ENCODE peak calls at places on chromosome 1, in nine cellular contexts. U, G, Q, J, C, R, D, V and M are unnamed samples.

GRCh38 chr1:203625623-203626189 is 926 bp upstream of the ATP2B4 start:
- DNase-seq in U (no peak), J (no peak), V (no peak), R (no peak), D (no peak), Q (peak; percentile 56), G (peak; percentile 81), C (no peak), M (peak; percentile 50)

GRCh38 chr1:24139159-24139489 is 3.8 kb downstream of the IL22RA1 start:
- DNase-seq in D (no peak), U (no peak), V (no peak), G (no peak), C (no peak), Q (no peak), R (no peak), J (no peak), M (no peak)

GRCh38 chr1:14572861-14573260 is 25.6 kb upstream of the KAZN start:
- DNase-seq in V (no peak), C (no peak), Q (no peak), J (no peak), R (no peak), D (no peak), U (no peak), G (no peak), M (no peak)

GRCh38 chr1:16882995-16883394 is 12.8 kb upstream of the RNU1-2 start:
- DNase-seq in D (no peak), R (no peak), C (no peak), G (no peak), J (no peak), V (no peak), U (no peak), Q (no peak), M (no peak)

GRCh38 chr1:221709854-221710253 is 32.0 kb downstream of the DUSP10 start:
- DNase-seq in R (no peak), J (no peak), D (no peak), V (no peak), Q (no peak), G (no peak), C (no peak), U (no peak), M (no peak)

GRCh38 chr1:180909005-180909414 is 3.7 kb upstream of the KIAA1614 start:
- DNase-seq in V (no peak), J (no peak), R (no peak), C (no peak), D (no peak), U (no peak), G (no peak), Q (no peak), M (no peak)

GRCh38 chr1:77504986-77505385 is 177.5 kb downstream of the ZZZ3 start:
- DNase-seq in D (no peak), Q (no peak), J (no peak), R (no peak), U (no peak), G (no peak), C (no peak), V (no peak), M (no peak)

GRCh38 chr1:39398278-39399010 is 93.0 kb upstream of the BMP8A start:
- DNase-seq in U (peak; percentile 91), V (peak; percentile 37), R (peak; percentile 75), D (no peak), C (peak; percentile 91), Q (peak; percentile 42), J (peak; percentile 52), G (peak; percentile 70), M (no peak)

GRCh38 chr1:101769520-101769919 is 227.2 kb downstream of the OLFM3 start:
- DNase-seq in G (no peak), V (no peak), Q (no peak), D (peak; percentile 31), R (no peak), C (no peak), J (peak; percentile 13), U (no peak), M (no peak)

GRCh38 chr1:67479146-67479891 is 49.1 kb upstream of the SERBP1 start:
- DNase-seq in G (no peak), C (peak; percentile 12), V (no peak), Q (peak; percentile 28), J (no peak), U (no peak), D (no peak), R (no peak), M (no peak)

GRCh38 chr1:75062111-75062510 is 72.1 kb upstream of the LHX8 start:
- DNase-seq in D (no peak), R (no peak), J (no peak), C (no peak), Q (no peak), U (no peak), G (no peak), V (no peak), M (no peak)

GRCh38 chr1:7012461-7012924 is 227.2 kb downstream of the CAMTA1 start:
- DNase-seq in C (no peak), V (no peak), D (no peak), R (no peak), G (no peak), J (no peak), Q (no peak), U (no peak), M (no peak)

GRCh38 chr1:201154389-201155165 is at the start of gene TMEM9:
- DNase-seq in J (peak; percentile 99), G (peak; percentile 100), U (peak; percentile 87), Q (peak; percentile 98), C (peak; percentile 98), V (peak; percentile 100), D (peak; percentile 99), R (peak; percentile 98), M (peak; percentile 99)

GRCh38 chr1:27455166-27455811 is 34.7 kb downstream of the WASF2 start:
- DNase-seq in V (no peak), G (no peak), Q (no peak), J (no peak), R (no peak), D (peak; percentile 6), C (peak; percentile 9), U (no peak), M (no peak)

GRCh38 chr1:32498751-32499150 is 33.9 kb downstream of the ZBTB8B start:
- DNase-seq in G (no peak), D (no peak), V (no peak), C (no peak), U (no peak), Q (no peak), R (no peak), J (no peak), M (no peak)

GRCh38 chr1:32496127-32496526 is 31.3 kb downstream of the ZBTB8B start:
- DNase-seq in C (no peak), U (no peak), J (no peak), D (no peak), V (no peak), Q (no peak), G (no peak), R (no peak), M (no peak)

GRCh38 chr1:32503153-32503552 is 36.1 kb upstream of the ZBTB8A start:
- DNase-seq in R (no peak), V (no peak), C (no peak), U (no peak), D (no peak), G (no peak), J (no peak), Q (no peak), M (no peak)

GRCh38 chr1:32501865-32502264 is 37.0 kb downstream of the ZBTB8B start:
- DNase-seq in D (no peak), R (no peak), C (no peak), U (no peak), J (peak; percentile 15), G (no peak), Q (peak; percentile 11), V (no peak), M (no peak)

GRCh38 chr1:32500387-32501209 is 35.7 kb downstream of the ZBTB8B start:
- DNase-seq in U (no peak), Q (peak; percentile 60), G (peak; percentile 66), J (peak; percentile 71), R (peak; percentile 75), C (peak; percentile 81), D (peak; percentile 56), V (peak; percentile 77), M (peak; percentile 5)
- TF ChIP-seq CTCF in U (no peak), Q (peak; percentile 11), G (no peak), J (no peak), R (no peak), C (no peak), D (no peak), V (no peak), M (no peak)

DNA sequence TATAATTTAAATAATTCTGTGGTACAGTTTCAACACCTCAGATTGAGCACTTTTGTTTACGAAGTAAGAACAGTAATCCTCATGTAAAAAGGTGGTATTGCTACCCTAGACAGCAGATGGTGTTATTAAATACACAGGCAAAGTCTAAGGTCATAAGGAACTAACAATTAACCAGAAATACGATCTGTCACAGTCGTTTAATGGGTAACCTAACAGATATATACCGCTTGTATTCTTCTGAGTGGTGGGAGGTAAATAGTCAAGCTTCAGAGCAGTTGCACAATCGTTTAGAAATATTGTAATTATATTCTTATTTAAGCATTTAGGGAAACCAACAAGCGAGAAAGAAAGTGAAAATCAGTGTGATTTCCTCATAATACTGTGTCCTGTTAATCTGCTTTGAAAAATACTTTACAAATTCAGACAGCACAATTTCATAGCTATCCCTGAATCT is 9.8 kb upstream of the IRF2BP2 start:
- DNase-seq in G (no peak), Q (no peak), U (no peak), V (no peak), C (no peak), D (no peak), R (no peak), J (no peak), M (no peak)
- TF ChIP-seq CTCF in G (no peak), Q (no peak), U (no peak), V (no peak), C (no peak), D (no peak), R (no peak), J (no peak), M (no peak)

GRCh38 chr1:8598060-8598724 is 219.2 kb downstream of the RERE start:
- DNase-seq in C (no peak), J (peak; percentile 34), U (no peak), Q (peak; percentile 46), G (peak; percentile 48), V (peak; percentile 39), R (no peak), D (peak; percentile 47), M (no peak)
- TF ChIP-seq CTCF in C (no peak), J (no peak), U (peak; percentile 63), Q (peak; percentile 53), G (peak; percentile 30), V (no peak), R (peak; percentile 17), D (peak; percentile 56), M (no peak)

DNA sequence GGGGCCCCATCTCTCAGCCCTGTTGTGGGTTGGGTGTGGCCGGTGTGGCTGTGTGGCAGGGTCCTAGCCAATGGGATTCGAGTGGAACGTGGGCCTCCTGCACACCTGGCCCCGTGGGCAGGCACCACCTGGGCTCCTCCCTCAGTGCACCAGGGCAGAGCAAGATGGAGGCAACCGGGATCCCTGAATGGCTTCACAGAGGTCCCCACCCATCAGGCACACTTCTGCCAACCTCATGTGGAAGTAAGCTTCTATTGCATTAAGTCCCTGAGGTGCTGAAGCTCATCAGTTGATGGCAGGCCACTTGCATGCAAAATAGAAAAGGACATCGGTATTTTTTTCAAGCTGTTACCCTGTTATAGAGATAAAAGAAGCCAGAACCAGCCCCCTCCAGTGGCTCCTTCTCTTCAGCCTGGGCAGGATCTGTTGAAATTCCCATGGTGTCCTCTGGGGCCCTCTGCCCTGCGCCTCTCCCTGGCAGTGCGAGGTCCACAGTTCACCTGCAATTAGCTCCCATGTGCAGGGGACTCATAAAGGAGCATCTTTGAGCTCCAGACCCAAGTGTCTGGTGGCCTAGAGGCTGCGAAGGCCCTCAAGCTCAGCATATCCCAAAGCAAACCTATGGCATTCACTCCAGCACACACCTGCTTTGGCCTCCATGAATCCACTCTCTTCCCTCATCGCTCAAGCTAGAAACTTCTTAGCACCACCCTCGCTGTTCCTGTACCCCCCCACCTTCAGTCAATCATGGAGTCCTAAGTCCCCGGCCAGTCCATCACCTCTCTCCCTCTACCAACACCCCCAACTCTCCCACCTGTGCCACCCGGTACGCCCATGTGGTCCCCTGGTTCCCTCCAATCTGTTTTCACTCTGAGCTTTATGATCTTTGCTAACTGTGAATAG is 2.1 kb upstream of the SLC45A1 start:
- DNase-seq in Q (no peak), C (peak; percentile 13), G (no peak), V (no peak), U (no peak), R (no peak), D (no peak), J (no peak), M (no peak)
- TF ChIP-seq CTCF in Q (no peak), C (no peak), G (no peak), V (peak; percentile 15), U (peak; percentile 39), R (no peak), D (peak; percentile 6), J (no peak), M (no peak)